ENCODE peak calls at places on chromosomes 12 and 14, in nine cellular contexts. T, N, D, P, W, A, R, H and X are unnamed samples.

GRCh38 chr12:109946505-109946904 is 46.4 kb downstream of the TCHP start:
- DNase-seq in D (peak), N (no peak), H (peak), W (peak), A (no peak), R (peak), T (no peak), P (no peak), X (peak)

GRCh38 chr14:100981808-100982207 is 78.3 kb upstream of the RTL1 start:
- DNase-seq in R (peak), H (no peak), P (peak), W (no peak), D (peak), A (no peak), T (no peak), N (no peak), X (peak)

GRCh38 chr12:11719678-11720099 is 70.2 kb downstream of the ETV6 start:
- DNase-seq in R (peak), P (peak), A (peak), W (peak), D (peak), T (no peak), N (peak), H (peak), X (peak)

GRCh38 chr12:123149088-123149827 is 1.6 kb downstream of the PITPNM2 start:
- DNase-seq in A (no peak), H (no peak), N (no peak), P (peak), R (no peak), W (no peak), T (no peak), D (no peak), X (no peak)

GRCh38 chr14:54278665-54279295 is 118.0 kb upstream of the CDKN3 start:
- DNase-seq in R (no peak), W (no peak), P (no peak), H (no peak), N (no peak), T (no peak), D (no peak), A (no peak), X (peak)

GRCh38 chr14:94773017-94773681 is 3.2 kb upstream of the GSC start:
- DNase-seq in H (peak), A (no peak), D (no peak), R (no peak), P (no peak), T (no peak), N (no peak), W (no peak), X (no peak)

GRCh38 chr12:28500373-28501024 is 310.2 kb downstream of the CCDC91 start:
- DNase-seq in N (no peak), D (peak), H (no peak), A (no peak), W (peak), T (no peak), P (peak), R (peak), X (peak)

GRCh38 chr12:132046561-132046960 is 96.8 kb downstream of the EP400 start:
- DNase-seq in T (no peak), W (peak), A (no peak), R (peak), H (no peak), P (peak), N (no peak), D (peak), X (no peak)

GRCh38 chr12:121803861-121804416 is at the start of gene SETD1B:
- DNase-seq in T (no peak), N (no peak), R (peak), H (peak), P (peak), D (peak), A (peak), W (peak), X (no peak)

GRCh38 chr14:88421286-88421685 is 35.8 kb downstream of the SPATA7 start:
- DNase-seq in N (no peak), H (no peak), A (no peak), P (peak), W (peak), T (no peak), R (peak), D (peak), X (no peak)

GRCh38 chr14:90851327-90852036 is 35.3 kb upstream of the TTC7B start:
- DNase-seq in A (no peak), H (no peak), T (no peak), N (no peak), W (no peak), D (no peak), P (no peak), R (no peak), X (no peak)

GRCh38 chr14:90818715-90819114 is 2.5 kb upstream of the TTC7B start:
- DNase-seq in P (no peak), W (no peak), N (no peak), H (no peak), R (no peak), T (no peak), A (no peak), D (no peak), X (no peak)

DNA sequence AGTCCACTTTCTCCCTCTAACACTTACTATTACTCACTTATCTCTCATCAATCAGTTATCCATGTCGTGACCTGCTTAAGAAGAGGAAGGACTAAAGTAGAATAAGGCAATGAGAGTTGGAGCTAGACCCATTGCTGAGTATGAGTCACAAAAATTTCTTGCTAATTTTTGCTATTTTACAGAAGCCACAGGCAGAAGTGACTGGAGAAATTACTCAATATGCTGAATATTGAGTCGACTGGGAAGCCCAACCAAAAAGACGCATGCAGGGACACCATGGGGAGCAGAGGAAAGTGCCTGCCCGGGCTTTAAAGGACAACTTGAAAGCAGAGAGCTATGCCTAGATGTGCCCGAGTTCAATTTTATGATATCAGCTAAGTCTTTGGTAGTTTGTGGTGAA is 115.4 kb upstream of the FOXG1 start:
- DNase-seq in T (no peak), P (peak), R (peak), H (peak), W (peak), D (peak), N (no peak), A (no peak), X (peak)
- H3K4me3 ChIP-seq in T (no peak), P (no peak), R (no peak), H (no peak), W (no peak), D (peak), N (no peak), A (no peak), X (no peak)

GRCh38 chr12:5203274-5203673 is 159.6 kb downstream of the KCNA5 start:
- DNase-seq in H (no peak), A (no peak), R (no peak), N (no peak), T (no peak), P (no peak), W (no peak), D (no peak), X (no peak)
- H3K4me3 ChIP-seq in H (no peak), A (no peak), R (no peak), N (no peak), T (no peak), P (no peak), W (no peak), D (no peak), X (no peak)

GRCh38 chr12:6824085-6824800 is 2.6 kb downstream of the GPR162 start:
- DNase-seq in A (no peak), T (no peak), R (no peak), W (no peak), N (no peak), P (no peak), H (no peak), D (no peak), X (no peak)

GRCh38 chr12:6826125-6826733 is 2.0 kb upstream of the P3H3 start:
- DNase-seq in T (no peak), D (no peak), R (no peak), N (no peak), A (no peak), H (no peak), P (no peak), W (no peak), X (no peak)

GRCh38 chr12:6825398-6826124 is 2.6 kb upstream of the P3H3 start:
- DNase-seq in P (peak), A (peak), D (peak), T (peak), W (peak), R (peak), H (peak), N (peak), X (peak)

GRCh38 chr12:6823161-6824084 is 1.8 kb downstream of the GPR162 start:
- DNase-seq in T (no peak), N (no peak), P (no peak), D (no peak), A (no peak), R (no peak), W (no peak), H (no peak), X (no peak)

DNA sequence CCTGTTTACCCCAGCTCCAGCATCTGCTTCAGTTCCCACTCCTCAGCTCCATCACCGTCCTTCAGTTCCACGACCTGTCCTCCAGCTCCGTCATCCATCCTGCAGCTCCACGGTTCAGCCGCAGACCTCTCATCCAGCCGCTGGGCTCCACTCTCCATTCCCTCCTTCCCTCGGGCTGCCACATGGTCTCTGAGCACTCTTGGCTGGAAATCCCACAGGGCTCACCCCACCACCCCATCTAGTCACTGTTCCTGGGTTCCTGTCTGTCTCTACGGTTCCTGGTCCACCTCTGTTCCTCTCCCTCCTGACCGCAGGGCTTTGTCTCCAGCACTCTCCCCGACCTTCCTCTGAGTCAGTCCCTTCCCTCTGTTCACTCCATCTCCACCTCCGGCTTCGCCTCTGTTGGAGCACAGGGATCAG is 3.2 kb upstream of the P3H3 start:
- DNase-seq in H (no peak), N (no peak), W (peak), P (peak), R (peak), D (peak), A (no peak), T (no peak), X (peak)
- H3K4me3 ChIP-seq in H (peak), N (peak), W (no peak), P (peak), R (no peak), D (no peak), A (no peak), T (no peak), X (no peak)

DNA sequence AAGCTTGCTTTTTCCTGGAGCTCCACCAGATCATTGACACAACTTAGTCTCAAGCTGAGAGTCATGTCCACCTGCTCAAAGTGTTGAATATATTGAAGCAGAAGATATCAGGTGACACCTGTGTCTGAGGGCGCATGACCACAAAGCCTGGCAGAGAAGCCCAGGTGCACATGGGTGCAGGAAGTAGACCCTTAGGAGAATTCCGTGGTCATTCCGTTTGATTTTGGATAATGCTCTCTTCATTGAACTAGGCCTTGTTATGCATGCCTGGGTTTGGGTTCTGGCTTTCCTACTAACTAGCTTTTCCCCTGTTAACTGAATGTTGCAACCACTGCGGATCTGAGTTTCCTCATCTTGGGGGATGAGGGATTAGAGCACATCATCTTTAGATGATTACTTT is 7.1 kb downstream of the ARHGDIB start:
- DNase-seq in N (no peak), D (no peak), P (no peak), H (no peak), W (no peak), A (no peak), R (no peak), T (no peak), X (no peak)
- H3K4me3 ChIP-seq in N (no peak), D (no peak), P (no peak), H (no peak), W (no peak), A (no peak), R (no peak), T (peak), X (no peak)